ENCODE peak calls at places on chromosomes 5 and 9, in six cellular contexts. T, C, G, K, V and R are unnamed samples.

GRCh38 chr5:179201986-179202385 is 141.8 kb downstream of the ZNF354C start:
- DNase-seq in T (no peak), C (no peak), G (no peak), K (no peak), V (no peak), R (no peak)

GRCh38 chr9:125852386-125852785 is 105.2 kb downstream of the PBX3 start:
- DNase-seq in T (no peak), C (no peak), G (no peak), K (no peak), V (no peak), R (no peak)

GRCh38 chr5:171646338-171647042 is 139.1 kb upstream of the SMIM23 start:
- DNase-seq in T (no peak), C (no peak), G (no peak), K (no peak), V (no peak), R (no peak)

GRCh38 chr5:54215233-54215736 is 95.1 kb downstream of the ARL15 start:
- DNase-seq in T (no peak), C (peak), G (no peak), K (peak), V (peak), R (no peak)

GRCh38 chr5:175206651-175207050 is 237.3 kb downstream of the DRD1 start:
- DNase-seq in T (no peak), C (no peak), G (no peak), K (no peak), V (no peak), R (no peak)

GRCh38 chr5:68369436-68370125 is 154.0 kb downstream of the PIK3R1 start:
- DNase-seq in T (no peak), C (no peak), G (no peak), K (no peak), V (no peak), R (no peak)

GRCh38 chr5:145689235-145689634 is 145.9 kb downstream of the PRELID2 start:
- DNase-seq in T (no peak), C (no peak), G (no peak), K (no peak), V (no peak), R (no peak)

GRCh38 chr9:32986971-32987370 is 14.5 kb downstream of the APTX start:
- DNase-seq in T (no peak), C (peak), G (no peak), K (peak), V (no peak), R (peak)

GRCh38 chr5:87069974-87070608 is 197.6 kb upstream of the RASA1 start:
- DNase-seq in T (peak), C (peak), G (no peak), K (peak), V (no peak), R (peak)

GRCh38 chr9:134585021-134585561 is 56.5 kb upstream of the COL5A1 start:
- DNase-seq in T (no peak), C (no peak), G (no peak), K (no peak), V (no peak), R (no peak)

GRCh38 chr5:181241393-181241975 is 2.2 kb downstream of the RACK1 start:
- DNase-seq in T (peak), C (peak), G (no peak), K (peak), V (no peak), R (peak)

GRCh38 chr9:5760338-5760737 is 72.6 kb downstream of the ERMP1 start:
- DNase-seq in T (no peak), C (no peak), G (no peak), K (no peak), V (no peak), R (no peak)

GRCh38 chr5:161299053-161299452 is 247.5 kb downstream of the GABRB2 start:
- DNase-seq in T (no peak), C (no peak), G (no peak), K (no peak), V (no peak), R (no peak)

GRCh38 chr5:71973563-71973962 is 133.7 kb upstream of the MAP1B start:
- DNase-seq in T (no peak), C (no peak), G (no peak), K (no peak), V (no peak), R (no peak)

GRCh38 chr5:54007822-54008777 is 302.3 kb downstream of the ARL15 start:
- DNase-seq in T (no peak), C (no peak), G (no peak), K (peak), V (no peak), R (peak)

GRCh38 chr5:146208916-146209522 is 5.6 kb downstream of the RBM27 start:
- DNase-seq in T (no peak), C (no peak), G (no peak), K (no peak), V (no peak), R (peak)

GRCh38 chr9:114957558-114957957 is 27.2 kb upstream of the TNFSF8 start:
- DNase-seq in T (no peak), C (no peak), G (no peak), K (no peak), V (no peak), R (no peak)

GRCh38 chr9:3887121-3887797 is 361.5 kb upstream of the RFX3 start:
- DNase-seq in T (no peak), C (peak), G (no peak), K (no peak), V (no peak), R (no peak)

GRCh38 chr9:68964102-68964541 is 49.8 kb downstream of the PRKACG start:
- DNase-seq in T (no peak), C (no peak), G (no peak), K (peak), V (no peak), R (no peak)

GRCh38 chr9:108834959-108835696 is 20.7 kb downstream of the ACTL7B start:
- DNase-seq in T (no peak), C (no peak), G (no peak), K (no peak), V (no peak), R (no peak)

GRCh38 chr9:6672118-6672517 is 26.6 kb upstream of the GLDC start:
- DNase-seq in T (no peak), C (no peak), G (no peak), K (no peak), V (no peak), R (no peak)

GRCh38 chr9:93649610-93650261 is 73.4 kb downstream of the PHF2 start:
- DNase-seq in T (no peak), C (no peak), G (no peak), K (no peak), V (no peak), R (peak)

GRCh38 chr9:33719581-33720374 is 75.6 kb upstream of the PRSS3 start:
- DNase-seq in T (no peak), C (peak), G (peak), K (peak), V (peak), R (no peak)

GRCh38 chr9:21558079-21558478 is 76.0 kb upstream of the IFNE start:
- DNase-seq in T (no peak), C (no peak), G (no peak), K (no peak), V (no peak), R (no peak)

GRCh38 chr5:14739538-14739937 is 75.0 kb downstream of the OTULIN start:
- DNase-seq in T (no peak), C (no peak), G (no peak), K (peak), V (no peak), R (peak)

GRCh38 chr5:178537467-178538381 is 52.5 kb downstream of the COL23A1 start:
- DNase-seq in T (no peak), C (peak), G (no peak), K (no peak), V (no peak), R (no peak)

GRCh38 chr9:84600739-84601138 is 68.8 kb upstream of the NTRK2 start:
- DNase-seq in T (no peak), C (no peak), G (no peak), K (no peak), V (no peak), R (no peak)

GRCh38 chr5:138444078-138444773 is 5.4 kb downstream of the REEP2 start:
- DNase-seq in T (no peak), C (no peak), G (no peak), K (no peak), V (no peak), R (no peak)

GRCh38 chr5:135446615-135447014 is 533 bp downstream of the DCANP1 start:
- DNase-seq in T (no peak), C (no peak), G (no peak), K (no peak), V (no peak), R (no peak)

GRCh38 chr9:122835313-122835731 is 6.9 kb upstream of the PDCL start:
- DNase-seq in T (no peak), C (peak), G (peak), K (no peak), V (no peak), R (no peak)

GRCh38 chr5:103466494-103466893 is 96.1 kb downstream of the NUDT12 start:
- DNase-seq in T (no peak), C (no peak), G (no peak), K (no peak), V (no peak), R (peak)

GRCh38 chr5:39451293-39451692 is 26.5 kb upstream of the DAB2 start:
- DNase-seq in T (no peak), C (no peak), G (no peak), K (no peak), V (no peak), R (no peak)

GRCh38 chr5:85170183-85170582 is 785.5 kb upstream of the EDIL3 start:
- DNase-seq in T (no peak), C (no peak), G (no peak), K (no peak), V (no peak), R (no peak)

GRCh38 chr5:69493235-69493925 is 790 bp downstream of the OCLN start:
- DNase-seq in T (no peak), C (peak), G (peak), K (peak), V (peak), R (no peak)

GRCh38 chr5:165630211-165630866 is 2124.9 kb downstream of the MAT2B start:
- DNase-seq in T (peak), C (peak), G (peak), K (peak), V (peak), R (peak)

DNA sequence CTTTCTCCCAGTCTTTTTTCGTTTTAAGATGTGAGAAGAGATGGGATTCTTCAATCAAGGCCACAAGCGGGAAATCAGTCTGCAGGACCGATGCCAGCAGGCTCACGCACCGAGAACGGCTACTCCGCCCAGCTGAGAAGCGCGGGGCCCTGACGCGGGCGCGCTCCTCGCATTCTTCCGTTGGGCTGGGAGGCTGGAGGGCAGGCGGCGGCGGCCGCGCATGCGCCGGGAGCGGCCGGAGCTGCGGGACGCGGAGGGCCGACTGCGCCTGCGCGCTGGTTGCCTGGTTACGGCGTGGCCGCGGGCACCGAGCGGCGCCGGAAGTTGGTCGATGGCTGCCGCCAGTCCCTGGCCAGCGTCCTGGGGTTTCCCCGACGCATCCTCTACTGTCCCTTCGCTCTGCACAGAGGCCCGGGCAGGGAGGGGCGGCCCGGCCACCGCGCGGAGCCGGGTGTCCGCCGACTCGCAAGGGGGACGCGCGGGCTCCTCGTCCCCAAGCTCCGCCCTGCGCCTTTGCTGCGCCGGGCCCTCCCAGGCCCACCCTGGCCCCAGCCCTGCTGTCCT is 831 bp upstream of the SEC16A start:
- DNase-seq in T (peak), C (peak), G (peak), K (peak), V (peak), R (peak)
- H3K4ac ChIP-seq in T (peak), C (no peak), G (no peak), K (peak), V (no peak), R (peak)

DNA sequence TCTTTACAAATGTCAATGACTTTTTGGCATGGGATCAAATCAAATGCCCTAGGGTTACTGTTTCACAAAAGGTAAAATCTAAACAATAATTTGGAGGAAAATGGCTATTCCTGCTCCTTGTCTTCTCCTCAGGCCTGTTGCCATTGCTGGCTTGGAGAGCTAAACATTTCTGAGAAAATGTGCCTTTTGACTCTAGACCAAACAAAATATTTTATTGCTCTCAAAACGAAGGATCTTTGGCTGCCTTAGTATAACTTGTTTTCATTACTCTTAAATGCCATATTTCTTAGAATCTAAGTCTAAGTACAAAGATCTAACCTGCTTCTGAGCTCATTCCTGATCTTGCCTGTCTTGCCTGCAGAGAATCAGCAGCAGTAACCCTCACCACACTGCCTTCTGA is 116.6 kb downstream of the MUSK start:
- DNase-seq in T (no peak), C (no peak), G (no peak), K (no peak), V (no peak), R (no peak)
- H3K4ac ChIP-seq in T (no peak), C (no peak), G (no peak), K (no peak), V (no peak), R (peak)

GRCh38 chr5:59206132-59206581 is 623.3 kb downstream of the RAB3C start:
- DNase-seq in T (no peak), C (no peak), G (no peak), K (peak), V (no peak), R (peak)
- H3K4ac ChIP-seq in T (no peak), C (no peak), G (no peak), K (no peak), V (no peak), R (no peak)

DNA sequence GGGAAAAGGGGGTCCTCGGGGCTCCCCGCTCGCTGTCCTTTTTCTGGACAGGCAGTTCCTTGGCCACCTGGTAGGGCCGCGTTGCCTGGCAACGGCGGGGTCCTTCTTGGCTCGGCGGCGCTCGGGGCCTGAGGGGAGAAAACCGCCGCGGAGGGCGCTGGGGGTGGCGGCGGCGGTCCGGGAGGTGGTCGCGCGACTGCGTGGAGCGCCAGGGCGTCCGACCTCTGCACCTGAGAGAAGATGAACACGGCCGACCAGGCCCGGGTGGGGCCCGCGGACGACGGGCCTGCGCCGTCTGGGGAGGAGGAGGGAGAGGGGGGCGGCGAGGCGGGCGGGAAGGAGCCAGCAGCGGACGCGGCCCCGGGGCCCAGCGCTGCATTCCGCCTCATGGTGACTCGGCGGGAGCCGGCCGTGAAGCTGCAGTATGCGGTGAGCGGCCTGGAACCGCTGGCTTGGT is at the start of gene GTF3C4:
- DNase-seq in T (peak), C (no peak), G (no peak), K (peak), V (peak), R (peak)
- H3K4ac ChIP-seq in T (peak), C (peak), G (no peak), K (peak), V (peak), R (peak)

GRCh38 chr5:142324871-142325676 is at the start of gene SPRY4:
- DNase-seq in T (peak), C (peak), G (peak), K (peak), V (peak), R (peak)
- H3K4ac ChIP-seq in T (peak), C (peak), G (peak), K (peak), V (peak), R (peak)

GRCh38 chr9:15552641-15553527 is at the start of gene CCDC171:
- DNase-seq in T (peak), C (peak), G (peak), K (peak), V (peak), R (peak)
- H3K4ac ChIP-seq in T (no peak), C (peak), G (no peak), K (peak), V (peak), R (peak)

GRCh38 chr5:150271923-150272322 is 17.6 kb downstream of the CAMK2A start:
- DNase-seq in T (no peak), C (no peak), G (no peak), K (peak), V (no peak), R (no peak)

GRCh38 chr5:150271296-150271692 is 18.3 kb downstream of the CAMK2A start:
- DNase-seq in T (no peak), C (no peak), G (no peak), K (no peak), V (no peak), R (no peak)

GRCh38 chr5:150272531-150272930 is 17.0 kb downstream of the CAMK2A start:
- DNase-seq in T (peak), C (peak), G (peak), K (peak), V (peak), R (peak)

GRCh38 chr5:150266807-150267408 is 22.7 kb downstream of the CAMK2A start:
- DNase-seq in T (no peak), C (no peak), G (no peak), K (no peak), V (no peak), R (no peak)

DNA sequence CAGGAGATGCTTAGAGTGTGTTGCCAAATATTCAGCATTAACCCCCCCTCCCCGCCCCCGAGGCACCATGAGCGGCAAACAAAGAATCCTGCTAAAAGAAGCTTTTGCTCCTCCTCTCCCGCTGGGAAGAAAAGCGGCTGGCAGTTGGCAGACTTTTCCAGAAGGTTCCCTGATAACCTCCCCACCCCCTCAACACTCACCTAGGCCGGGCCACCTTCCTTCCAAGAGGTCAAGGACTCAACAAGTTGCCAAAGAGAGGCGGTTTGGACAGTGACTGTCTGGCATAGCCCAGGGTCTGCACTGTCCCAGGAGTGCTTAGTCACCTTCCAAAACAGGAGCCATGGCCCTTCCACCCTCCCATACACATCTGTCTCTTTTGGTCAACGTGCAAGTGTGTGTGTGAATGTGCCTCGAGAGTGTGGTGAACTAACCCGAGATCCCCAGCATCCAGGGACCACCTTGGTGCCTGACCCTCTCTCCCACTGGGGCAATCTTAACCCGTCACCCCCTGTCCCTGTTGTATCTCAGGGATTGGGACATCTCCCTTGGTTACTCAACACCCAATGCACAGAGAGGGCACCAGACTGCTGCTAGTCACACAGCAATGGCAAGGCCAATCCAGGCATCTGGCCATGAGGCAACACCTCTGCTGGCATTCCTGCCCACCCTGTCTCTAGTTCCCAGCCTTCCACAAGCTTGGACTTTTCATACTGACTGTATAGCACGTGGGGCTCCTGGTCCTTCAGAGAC is 18.9 kb downstream of the CAMK2A start:
- DNase-seq in T (no peak), C (peak), G (no peak), K (no peak), V (no peak), R (no peak)
- H3K4ac ChIP-seq in T (no peak), C (no peak), G (no peak), K (no peak), V (no peak), R (peak)

GRCh38 chr5:132490484-132491367 is at the start of gene IRF1:
- DNase-seq in T (peak), C (peak), G (peak), K (peak), V (peak), R (peak)
- H3K4ac ChIP-seq in T (no peak), C (peak), G (no peak), K (peak), V (no peak), R (peak)

DNA sequence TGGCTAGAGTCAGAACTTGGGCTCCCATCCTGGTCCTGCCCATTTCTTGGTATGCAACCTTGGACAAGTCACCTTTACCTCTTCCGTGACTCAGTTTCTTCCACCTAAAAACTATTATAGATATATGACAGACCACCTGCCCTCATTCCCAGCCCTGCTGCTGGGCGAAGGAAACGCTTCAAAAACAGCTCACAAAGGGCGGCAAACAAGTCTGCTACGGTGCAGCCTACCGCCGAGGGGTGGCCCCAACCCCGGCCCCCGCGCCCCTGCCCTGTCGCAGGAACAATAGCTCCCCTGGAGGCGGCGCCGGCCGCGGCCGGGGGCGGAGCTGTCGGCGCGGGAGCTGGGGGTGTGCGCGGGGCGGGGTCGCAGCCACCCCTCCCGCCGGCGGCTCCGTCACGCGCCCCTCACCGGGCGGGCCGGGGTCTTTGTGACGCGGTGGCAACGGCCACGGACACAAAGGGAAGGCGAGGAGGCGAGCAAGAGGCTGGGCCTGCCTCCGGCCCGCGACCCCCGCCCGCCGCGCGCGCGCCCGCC is at the start of gene TMEFF1:
- DNase-seq in T (no peak), C (peak), G (peak), K (peak), V (peak), R (peak)
- H3K4ac ChIP-seq in T (peak), C (peak), G (no peak), K (peak), V (peak), R (no peak)